ENCODE peak calls at places on chromosomes 16 and 17, in seven cellular contexts. R is pancreas, K is mucosa of descending colon, X is mesendoderm, G is Peyer's patch, J is heart right ventricle, W is uterus. S is an unnamed sample. For H3K4me1, the result is how much of the 10 kb centered on the place peaks cover.

GRCh38 chr17:43217614-43218087 is 6.0 kb downstream of the TMEM106A start:
- DNase-seq in G (no peak), R (no peak), K (no peak), X (no peak), W (no peak), J (no peak), S (no peak)

GRCh38 chr16:57405194-57405593 is 627 bp downstream of the CCL17 start:
- DNase-seq in J (no peak), K (no peak), R (no peak), W (no peak), X (no peak), G (no peak), S (no peak)

GRCh38 chr17:40935624-40936023 is 1.8 kb downstream of the KRT23 start:
- DNase-seq in W (no peak), X (no peak), K (no peak), R (no peak), J (no peak), G (no peak), S (peak)

GRCh38 chr17:72151565-72152391 is 31.0 kb downstream of the SOX9 start:
- DNase-seq in G (no peak), K (peak), W (no peak), R (peak), J (peak), X (peak), S (no peak)

GRCh38 chr16:3857189-3858013 is 23.1 kb downstream of the CREBBP start:
- DNase-seq in X (no peak), J (no peak), R (no peak), K (no peak), W (peak), G (no peak), S (no peak)

GRCh38 chr16:54236761-54237160 is 49.8 kb downstream of the IRX3 start:
- DNase-seq in X (no peak), J (no peak), G (no peak), R (no peak), W (no peak), K (no peak), S (no peak)

GRCh38 chr17:73231363-73231762 is 30.3 kb downstream of the CPSF4L start:
- DNase-seq in K (peak), W (no peak), G (no peak), J (no peak), R (no peak), X (peak), S (no peak)

GRCh38 chr16:75555213-75555706 is 792 bp downstream of the TMEM231 start:
- DNase-seq in R (peak), X (peak), J (peak), K (peak), G (peak), W (peak), S (no peak)

GRCh38 chr17:9907883-9908648 is 3.0 kb upstream of the RCVRN start:
- DNase-seq in X (peak), W (no peak), G (no peak), K (no peak), J (no peak), R (no peak), S (no peak)

GRCh38 chr16:5041604-5042133 is 7.9 kb upstream of the NAGPA start:
- DNase-seq in J (no peak), G (peak), W (no peak), X (no peak), K (no peak), R (no peak), S (no peak)

GRCh38 chr16:55294947-55295346 is 29.1 kb upstream of the IRX6 start:
- DNase-seq in G (no peak), R (no peak), K (no peak), X (no peak), J (peak), W (no peak), S (no peak)

GRCh38 chr17:59151007-59151406 is 4.0 kb downstream of the SKA2 start:
- DNase-seq in W (no peak), J (no peak), G (no peak), K (no peak), X (no peak), R (no peak), S (peak)

GRCh38 chr16:30984669-30985400 is at the start of gene HSD3B7:
- DNase-seq in W (peak), K (peak), G (peak), J (peak), R (peak), X (peak), S (peak)

GRCh38 chr17:74512624-74513084 is 18.6 kb downstream of the CD300LB start:
- DNase-seq in W (no peak), K (no peak), X (no peak), G (no peak), R (no peak), J (no peak), S (no peak)

GRCh38 chr16:12582696-12583095 is 221.0 kb downstream of the CPPED1 start:
- DNase-seq in J (no peak), X (no peak), G (peak), R (no peak), K (no peak), W (no peak), S (no peak)

GRCh38 chr17:50660042-50660886 is 25.6 kb downstream of the ABCC3 start:
- DNase-seq in W (no peak), X (no peak), J (no peak), R (no peak), G (peak), K (peak), S (no peak)

GRCh38 chr16:15785386-15786059 is 71.3 kb downstream of the MYH11 start:
- DNase-seq in J (no peak), G (no peak), X (no peak), K (no peak), W (no peak), R (no peak), S (no peak)

GRCh38 chr17:43410557-43411368 is 12.0 kb downstream of the ARL4D start:
- DNase-seq in J (no peak), G (peak), X (no peak), W (peak), R (no peak), K (no peak), S (no peak)

GRCh38 chr17:48546924-48547838 is 2.3 kb upstream of the HOXB2 start:
- DNase-seq in J (no peak), G (no peak), W (peak), X (no peak), R (no peak), K (no peak), S (no peak)

GRCh38 chr17:40953876-40954275 is 12.9 kb downstream of the KRT39 start:
- DNase-seq in J (no peak), X (no peak), K (no peak), W (no peak), R (no peak), G (no peak), S (no peak)

GRCh38 chr16:86712158-86713009 is 134.0 kb downstream of the FOXL1 start:
- DNase-seq in G (no peak), R (no peak), J (no peak), K (no peak), X (no peak), W (no peak), S (no peak)

GRCh38 chr17:42937712-42938596 is 26.3 kb downstream of the AARSD1 start:
- DNase-seq in W (peak), G (no peak), K (peak), R (peak), J (peak), X (peak), S (no peak)

GRCh38 chr17:63699638-63700527 is at the start of gene LIMD2:
- DNase-seq in R (peak), G (peak), W (peak), X (peak), J (peak), K (peak), S (peak)

GRCh38 chr16:1333149-1333812 is at the start of gene BAIAP3:
- DNase-seq in K (peak), G (peak), J (no peak), X (peak), R (no peak), W (no peak), S (no peak)

GRCh38 chr17:45161288-45162021 is at the start of gene HEXIM2:
- DNase-seq in J (peak), G (peak), R (peak), X (peak), K (peak), W (peak), S (peak)

GRCh38 chr17:45177563-45177962 is 15.9 kb downstream of the HEXIM2 start:
- DNase-seq in J (no peak), W (no peak), G (no peak), X (no peak), K (no peak), R (no peak), S (no peak)

GRCh38 chr16:49342336-49343265 is 31.0 kb upstream of the C16orf78 start:
- DNase-seq in G (no peak), W (no peak), R (no peak), K (no peak), J (no peak), X (no peak), S (no peak)

GRCh38 chr16:67198238-67198734 is 645 bp upstream of the ELMO3 start:
- DNase-seq in X (peak), R (peak), W (no peak), K (peak), J (no peak), G (peak), S (no peak)

GRCh38 chr16:57536306-57537193 is at the start of gene CCDC102A:
- DNase-seq in G (no peak), K (peak), R (peak), X (peak), J (peak), W (peak), S (peak)

DNA sequence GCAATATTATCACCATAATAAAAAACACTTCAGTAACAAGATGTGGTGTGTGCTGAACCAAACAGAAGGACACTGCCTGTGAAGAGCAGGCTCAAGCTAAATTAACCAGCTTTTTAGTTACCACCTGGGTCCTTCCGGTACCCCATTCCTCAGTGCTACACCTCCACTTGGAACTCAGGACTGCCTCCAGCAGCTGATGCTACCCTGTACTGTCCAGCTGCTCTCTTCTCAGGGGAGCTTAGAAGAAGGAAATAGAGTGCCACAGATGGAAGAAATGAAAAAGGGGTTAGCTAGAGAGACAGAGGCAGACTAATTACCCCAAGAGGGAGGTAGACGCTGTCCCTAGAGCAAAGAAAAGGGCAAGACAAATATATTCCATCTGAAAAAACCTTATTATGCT is 5.7 kb downstream of the MED13 start:
- DNase-seq in X (no peak), R (no peak), W (no peak), J (no peak), G (no peak), K (no peak), S (no peak)
- H3K4me1 ChIP-seq in X (under half), R (under half), W (under half), J (half or more), G (under half), K (under half), S (half or more)

GRCh38 chr17:81347437-81347836 is 47.8 kb upstream of the BAHCC1 start:
- DNase-seq in X (no peak), K (no peak), R (peak), W (no peak), J (no peak), G (peak), S (no peak)

GRCh38 chr17:81345211-81346089 is 49.8 kb upstream of the BAHCC1 start:
- DNase-seq in R (peak), J (peak), W (peak), K (peak), X (peak), G (peak), S (peak)

GRCh38 chr17:81348097-81349055 is 46.9 kb upstream of the BAHCC1 start:
- DNase-seq in R (peak), W (no peak), G (peak), X (no peak), J (no peak), K (peak), S (no peak)

GRCh38 chr17:81346090-81346907 is 49.0 kb upstream of the BAHCC1 start:
- DNase-seq in G (peak), X (peak), K (peak), W (peak), R (peak), J (peak), S (peak)

DNA sequence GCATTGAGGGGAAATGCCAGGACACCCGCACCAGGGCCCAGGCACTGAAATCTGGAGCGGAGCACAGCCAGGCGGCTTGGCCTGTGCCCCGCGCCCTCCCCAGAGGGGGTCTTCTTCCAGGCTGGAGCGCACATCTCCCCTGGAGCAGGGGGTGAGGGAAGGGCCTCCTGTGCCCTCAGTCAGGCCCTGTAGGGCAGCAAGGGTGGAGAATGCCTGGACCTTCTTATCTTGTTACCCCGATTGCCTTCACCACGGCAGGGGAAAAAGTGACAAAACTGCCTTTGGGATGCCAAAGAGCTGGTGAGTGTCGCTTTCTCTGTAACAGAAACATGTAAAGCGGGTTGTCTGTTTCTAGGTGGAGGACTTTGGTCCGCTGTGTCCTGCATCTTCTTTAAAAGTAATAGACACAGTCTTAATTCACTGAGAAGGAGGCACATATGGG is 48.3 kb upstream of the BAHCC1 start:
- DNase-seq in K (no peak), W (no peak), G (no peak), X (no peak), R (no peak), J (no peak), S (no peak)
- H3K4me1 ChIP-seq in K (under half), W (under half), G (under half), X (under half), R (under half), J (under half), S (under half)

GRCh38 chr17:39923836-39924690 is 3.3 kb downstream of the ORMDL3 start:
- DNase-seq in X (peak), W (no peak), G (no peak), J (no peak), K (no peak), R (no peak), S (no peak)
- H3K4me1 ChIP-seq in X (under half), W (under half), G (under half), J (under half), K (under half), R (under half), S (half or more)

DNA sequence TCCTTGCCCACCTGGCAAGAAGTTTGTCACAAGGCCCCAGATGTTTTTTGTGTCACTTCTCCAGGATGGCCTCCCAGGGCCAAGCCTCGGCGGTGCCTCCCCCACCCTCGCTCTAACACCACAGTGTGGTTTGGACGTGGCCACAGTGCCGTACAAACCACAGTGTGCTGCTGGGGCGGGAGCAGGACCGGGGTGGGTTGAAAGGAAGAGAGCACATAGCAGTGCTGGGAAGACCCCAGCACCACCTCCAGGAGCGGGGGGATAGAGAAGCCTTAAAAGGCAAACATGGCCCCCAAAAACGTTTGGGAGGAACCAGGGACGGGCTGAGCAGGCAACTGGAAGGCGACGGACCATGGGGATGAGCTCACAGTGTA is 5.0 kb upstream of the BCL6B start:
- DNase-seq in W (no peak), G (no peak), J (no peak), R (no peak), K (peak), X (no peak), S (no peak)
- H3K4me1 ChIP-seq in W (under half), G (under half), J (half or more), R (under half), K (under half), X (under half), S (half or more)

DNA sequence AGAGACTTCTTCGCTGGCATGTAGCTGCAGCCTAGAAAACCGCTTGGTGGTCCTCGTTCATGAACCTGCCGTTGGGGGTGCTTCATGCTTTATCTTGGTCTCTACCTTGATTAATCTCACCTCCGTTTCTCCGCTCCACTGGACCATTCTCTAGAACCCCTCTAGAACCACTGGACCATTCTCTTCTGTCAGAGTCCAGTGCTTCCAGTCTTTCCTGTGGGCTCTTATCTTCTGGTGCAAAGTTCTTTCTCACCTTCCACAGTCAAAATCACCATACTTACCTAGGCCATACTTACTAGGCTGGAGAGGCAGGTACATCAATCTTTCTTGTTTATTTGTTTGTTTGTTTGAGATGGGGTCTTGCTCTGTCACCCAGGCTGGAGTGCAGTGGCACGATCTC is 71.4 kb downstream of the PITPNC1 start:
- DNase-seq in G (no peak), J (no peak), K (no peak), R (no peak), X (no peak), W (no peak), S (no peak)
- H3K4me1 ChIP-seq in G (under half), J (under half), K (under half), R (under half), X (under half), W (under half), S (half or more)

DNA sequence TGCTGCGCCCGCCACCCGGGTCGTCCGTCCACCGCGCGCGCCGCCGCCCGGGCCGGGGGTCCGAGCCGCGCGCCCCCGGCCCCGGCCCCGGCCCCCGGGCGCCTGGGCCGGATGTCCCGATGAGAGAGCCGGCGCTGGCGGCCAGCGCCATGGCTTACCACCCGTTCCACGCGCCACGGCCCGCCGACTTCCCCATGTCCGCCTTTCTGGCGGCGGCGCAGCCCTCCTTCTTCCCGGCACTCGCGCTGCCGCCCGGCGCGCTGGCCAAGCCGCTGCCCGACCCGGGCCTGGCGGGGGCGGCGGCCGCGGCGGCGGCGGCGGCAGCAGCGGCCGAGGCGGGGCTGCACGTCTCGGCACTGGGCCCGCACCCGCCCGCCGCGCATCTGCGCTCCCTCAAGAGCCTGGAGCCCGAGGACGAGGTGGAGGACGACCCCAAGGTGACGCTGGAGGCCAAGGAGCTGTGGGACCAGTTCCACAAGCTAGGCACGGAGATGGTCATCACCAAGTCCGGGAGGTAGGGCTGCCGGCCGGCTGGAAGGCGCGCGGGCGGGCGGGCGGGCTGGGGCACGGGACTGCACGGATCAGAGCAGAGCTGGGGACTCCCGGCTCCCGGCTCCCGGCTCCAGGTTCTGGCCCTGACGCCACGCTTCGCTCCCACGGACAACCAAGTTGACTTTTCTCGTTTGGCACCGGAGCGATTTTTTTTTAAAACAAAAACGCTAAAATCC is 579 bp downstream of the TBX2 start:
- DNase-seq in J (no peak), X (peak), R (no peak), W (peak), K (no peak), G (no peak), S (no peak)
- H3K4me1 ChIP-seq in J (half or more), X (under half), R (under half), W (under half), K (under half), G (half or more), S (half or more)

GRCh38 chr16:89360760-89361435 is 129.5 kb downstream of the ANKRD11 start:
- DNase-seq in R (no peak), G (no peak), K (peak), X (peak), W (no peak), J (no peak), S (peak)
- H3K4me1 ChIP-seq in R (half or more), G (under half), K (under half), X (under half), W (under half), J (half or more), S (half or more)

GRCh38 chr17:68437979-68438877 is 19.1 kb downstream of the WIPI1 start:
- DNase-seq in J (peak), K (peak), X (peak), R (peak), W (no peak), G (no peak), S (peak)

GRCh38 chr17:68435876-68436842 is 21.1 kb downstream of the WIPI1 start:
- DNase-seq in W (peak), K (peak), J (peak), R (peak), G (peak), X (peak), S (peak)

GRCh38 chr17:68441064-68441770 is 16.1 kb downstream of the WIPI1 start:
- DNase-seq in X (no peak), K (no peak), G (no peak), W (no peak), R (no peak), J (no peak), S (no peak)

GRCh38 chr17:68440526-68440925 is 16.8 kb downstream of the WIPI1 start:
- DNase-seq in K (no peak), G (no peak), X (no peak), J (no peak), R (no peak), W (no peak), S (no peak)

GRCh38 chr17:68439656-68440290 is 17.5 kb downstream of the WIPI1 start:
- DNase-seq in X (no peak), W (no peak), K (no peak), G (no peak), J (no peak), R (no peak), S (no peak)
- H3K4me1 ChIP-seq in X (under half), W (under half), K (under half), G (under half), J (half or more), R (under half), S (under half)

GRCh38 chr17:49573510-49574282 is 2.0 kb upstream of the NXPH3 start:
- DNase-seq in J (no peak), K (no peak), G (no peak), R (no peak), W (no peak), X (no peak), S (no peak)

GRCh38 chr17:49571764-49572163 is 3.9 kb upstream of the NXPH3 start:
- DNase-seq in W (no peak), K (no peak), X (no peak), R (no peak), G (no peak), J (no peak), S (no peak)

GRCh38 chr17:49571283-49571682 is 4.4 kb upstream of the NXPH3 start:
- DNase-seq in G (peak), R (no peak), X (no peak), W (no peak), J (no peak), K (no peak), S (no peak)

GRCh38 chr17:49572806-49573420 is 2.8 kb upstream of the NXPH3 start:
- DNase-seq in J (no peak), G (no peak), K (no peak), W (no peak), X (no peak), R (no peak), S (no peak)

GRCh38 chr17:49572226-49572625 is 3.4 kb upstream of the NXPH3 start:
- DNase-seq in W (no peak), K (no peak), G (no peak), J (no peak), X (no peak), R (no peak), S (no peak)
- H3K4me1 ChIP-seq in W (under half), K (under half), G (under half), J (half or more), X (under half), R (under half), S (under half)

S was measured in CD4-positive, alpha-beta memory T cell.